ENCODE peak calls at places on chromosomes 1 and 21, in four cellular contexts. One of them, this sample, is unnamed.
A peak's percentile ranks its signal among the peaks of the same experiment; 100 is the strongest.

GRCh38 chr1:9234223-9235122 is at the start of gene H6PD:
- DNase-seq in mesendoderm: peak; percentile 81
- DNase-seq in Calu3: peak; percentile 85
- DNase-seq in uterus: peak; percentile 85
- DNase-seq in this sample: peak; percentile 60

GRCh38 chr21:27275294-27275927 is 308.5 kb upstream of the ADAMTS5 start:
- DNase-seq in mesendoderm: no peak
- DNase-seq in Calu3: no peak
- DNase-seq in uterus: no peak
- DNase-seq in this sample: no peak

GRCh38 chr1:154492115-154492514 is 9.9 kb upstream of the TDRD10 start:
- DNase-seq in mesendoderm: no peak
- DNase-seq in Calu3: no peak
- DNase-seq in uterus: no peak
- DNase-seq in this sample: no peak

GRCh38 chr1:212133319-212133718 is 97.8 kb downstream of the DTL start:
- DNase-seq in mesendoderm: no peak
- DNase-seq in Calu3: no peak
- DNase-seq in uterus: no peak
- DNase-seq in this sample: no peak

GRCh38 chr21:37478821-37479220 is 112.2 kb downstream of the DYRK1A start:
- DNase-seq in mesendoderm: no peak
- DNase-seq in Calu3: no peak
- DNase-seq in uterus: no peak
- DNase-seq in this sample: no peak

GRCh38 chr1:11501491-11501897 is 22.5 kb downstream of the DISP3 start:
- DNase-seq in mesendoderm: no peak
- DNase-seq in Calu3: no peak
- DNase-seq in uterus: no peak
- DNase-seq in this sample: no peak

GRCh38 chr1:150877220-150877516 is 769 bp upstream of the ARNT start:
- DNase-seq in mesendoderm: peak; percentile 10
- DNase-seq in Calu3: no peak
- DNase-seq in uterus: no peak
- DNase-seq in this sample: no peak

GRCh38 chr21:45957986-45958610 is 23.5 kb upstream of the COL6A1 start:
- DNase-seq in mesendoderm: no peak
- DNase-seq in Calu3: no peak
- DNase-seq in uterus: peak; percentile 59
- DNase-seq in this sample: no peak

GRCh38 chr1:226598455-226598849 is 49.9 kb downstream of the STUM start:
- DNase-seq in mesendoderm: no peak
- DNase-seq in Calu3: no peak
- DNase-seq in uterus: no peak
- DNase-seq in this sample: no peak

GRCh38 chr1:27666294-27666693 is 5.7 kb downstream of the IFI6 start:
- DNase-seq in mesendoderm: no peak
- DNase-seq in Calu3: no peak
- DNase-seq in uterus: no peak
- DNase-seq in this sample: no peak

GRCh38 chr1:85174492-85174891 is 26.3 kb downstream of the SYDE2 start:
- DNase-seq in mesendoderm: no peak
- DNase-seq in Calu3: no peak
- DNase-seq in uterus: no peak
- DNase-seq in this sample: no peak

GRCh38 chr1:111747282-111747734 is 8.1 kb upstream of the INKA2 start:
- DNase-seq in mesendoderm: peak; percentile 92
- DNase-seq in Calu3: peak; percentile 68
- DNase-seq in uterus: no peak
- DNase-seq in this sample: peak; percentile 49